ENCODE peak calls at places on chromosomes 5 and 9, in eight cellular contexts. One of them, this sample, is unnamed.

GRCh38 chr5:139796061-139796806 is 626 bp downstream of the PSD2 start:
- DNase-seq in NCI-H1105 treated with DMSO at 0.1 percent for 48 hours: peak
- DNase-seq in iPS-NIHi11: peak
- DNase-seq in activated CD4-positive, alpha-beta T cell treated with anti-CD3 and anti-CD28 coated beads for 48 hours: no peak
- DNase-seq in heart right ventricle: no peak
- DNase-seq in Kasumi-1: no peak
- DNase-seq in activated CD4-positive, CD25-positive, alpha-beta regulatory T cell: no peak
- DNase-seq in HS-5: no peak
- DNase-seq in this sample: no peak

GRCh38 chr9:131635285-131635684 is 90.0 kb downstream of the PRRT1B start:
- DNase-seq in activated CD4-positive, CD25-positive, alpha-beta regulatory T cell: peak
- DNase-seq in NCI-H1105 treated with DMSO at 0.1 percent for 48 hours: no peak
- DNase-seq in Kasumi-1: peak
- DNase-seq in HS-5: peak
- DNase-seq in heart right ventricle: peak
- DNase-seq in iPS-NIHi11: peak
- DNase-seq in activated CD4-positive, alpha-beta T cell treated with anti-CD3 and anti-CD28 coated beads for 48 hours: peak
- DNase-seq in this sample: peak

GRCh38 chr9:137194388-137194787 is 5.9 kb downstream of the SSNA1 start:
- DNase-seq in activated CD4-positive, alpha-beta T cell treated with anti-CD3 and anti-CD28 coated beads for 48 hours: no peak
- DNase-seq in heart right ventricle: peak
- DNase-seq in HS-5: no peak
- DNase-seq in activated CD4-positive, CD25-positive, alpha-beta regulatory T cell: no peak
- DNase-seq in NCI-H1105 treated with DMSO at 0.1 percent for 48 hours: no peak
- DNase-seq in Kasumi-1: no peak
- DNase-seq in iPS-NIHi11: no peak
- DNase-seq in this sample: no peak

GRCh38 chr9:121260457-121261106 is 7.4 kb upstream of the GSN start:
- DNase-seq in HS-5: no peak
- DNase-seq in activated CD4-positive, CD25-positive, alpha-beta regulatory T cell: no peak
- DNase-seq in Kasumi-1: no peak
- DNase-seq in iPS-NIHi11: no peak
- DNase-seq in heart right ventricle: no peak
- DNase-seq in activated CD4-positive, alpha-beta T cell treated with anti-CD3 and anti-CD28 coated beads for 48 hours: no peak
- DNase-seq in NCI-H1105 treated with DMSO at 0.1 percent for 48 hours: no peak
- DNase-seq in this sample: no peak

GRCh38 chr9:113956901-113957777 is 81.0 kb downstream of the ZNF618 start:
- DNase-seq in activated CD4-positive, alpha-beta T cell treated with anti-CD3 and anti-CD28 coated beads for 48 hours: no peak
- DNase-seq in HS-5: no peak
- DNase-seq in Kasumi-1: no peak
- DNase-seq in heart right ventricle: no peak
- DNase-seq in NCI-H1105 treated with DMSO at 0.1 percent for 48 hours: no peak
- DNase-seq in activated CD4-positive, CD25-positive, alpha-beta regulatory T cell: no peak
- DNase-seq in iPS-NIHi11: no peak
- DNase-seq in this sample: no peak

GRCh38 chr9:114856210-114856941 is 50.5 kb upstream of the TNFSF15 start:
- DNase-seq in HS-5: peak
- DNase-seq in heart right ventricle: no peak
- DNase-seq in activated CD4-positive, CD25-positive, alpha-beta regulatory T cell: no peak
- DNase-seq in activated CD4-positive, alpha-beta T cell treated with anti-CD3 and anti-CD28 coated beads for 48 hours: no peak
- DNase-seq in iPS-NIHi11: no peak
- DNase-seq in NCI-H1105 treated with DMSO at 0.1 percent for 48 hours: no peak
- DNase-seq in Kasumi-1: no peak
- DNase-seq in this sample: no peak

GRCh38 chr5:144318011-144318410 is 147.3 kb downstream of the KCTD16 start:
- DNase-seq in heart right ventricle: no peak
- DNase-seq in activated CD4-positive, alpha-beta T cell treated with anti-CD3 and anti-CD28 coated beads for 48 hours: no peak
- DNase-seq in iPS-NIHi11: peak
- DNase-seq in HS-5: no peak
- DNase-seq in NCI-H1105 treated with DMSO at 0.1 percent for 48 hours: no peak
- DNase-seq in activated CD4-positive, CD25-positive, alpha-beta regulatory T cell: no peak
- DNase-seq in Kasumi-1: no peak
- DNase-seq in this sample: no peak

GRCh38 chr9:84785766-84786547 is 116.4 kb downstream of the NTRK2 start:
- DNase-seq in HS-5: no peak
- DNase-seq in heart right ventricle: no peak
- DNase-seq in NCI-H1105 treated with DMSO at 0.1 percent for 48 hours: no peak
- DNase-seq in activated CD4-positive, CD25-positive, alpha-beta regulatory T cell: no peak
- DNase-seq in activated CD4-positive, alpha-beta T cell treated with anti-CD3 and anti-CD28 coated beads for 48 hours: no peak
- DNase-seq in iPS-NIHi11: peak
- DNase-seq in Kasumi-1: no peak
- DNase-seq in this sample: no peak

GRCh38 chr9:110156416-110156815 is 51.5 kb downstream of the C9orf152 start:
- DNase-seq in activated CD4-positive, alpha-beta T cell treated with anti-CD3 and anti-CD28 coated beads for 48 hours: no peak
- DNase-seq in iPS-NIHi11: no peak
- DNase-seq in activated CD4-positive, CD25-positive, alpha-beta regulatory T cell: no peak
- DNase-seq in NCI-H1105 treated with DMSO at 0.1 percent for 48 hours: no peak
- DNase-seq in Kasumi-1: no peak
- DNase-seq in HS-5: no peak
- DNase-seq in heart right ventricle: no peak
- DNase-seq in this sample: no peak

GRCh38 chr9:94847486-94847885 is 121.0 kb downstream of the AOPEP start:
- DNase-seq in heart right ventricle: no peak
- DNase-seq in activated CD4-positive, alpha-beta T cell treated with anti-CD3 and anti-CD28 coated beads for 48 hours: no peak
- DNase-seq in iPS-NIHi11: no peak
- DNase-seq in NCI-H1105 treated with DMSO at 0.1 percent for 48 hours: no peak
- DNase-seq in Kasumi-1: peak
- DNase-seq in HS-5: no peak
- DNase-seq in activated CD4-positive, CD25-positive, alpha-beta regulatory T cell: no peak
- DNase-seq in this sample: no peak

GRCh38 chr5:16456103-16456832 is 9.3 kb downstream of the ZNF622 start:
- DNase-seq in activated CD4-positive, alpha-beta T cell treated with anti-CD3 and anti-CD28 coated beads for 48 hours: peak
- DNase-seq in NCI-H1105 treated with DMSO at 0.1 percent for 48 hours: peak
- DNase-seq in iPS-NIHi11: peak
- DNase-seq in activated CD4-positive, CD25-positive, alpha-beta regulatory T cell: no peak
- DNase-seq in Kasumi-1: peak
- DNase-seq in HS-5: peak
- DNase-seq in heart right ventricle: no peak
- DNase-seq in this sample: peak

GRCh38 chr9:78292716-78293497 is 4.0 kb upstream of the PSAT1 start:
- DNase-seq in heart right ventricle: no peak
- DNase-seq in NCI-H1105 treated with DMSO at 0.1 percent for 48 hours: no peak
- DNase-seq in iPS-NIHi11: no peak
- DNase-seq in activated CD4-positive, CD25-positive, alpha-beta regulatory T cell: no peak
- DNase-seq in HS-5: no peak
- DNase-seq in activated CD4-positive, alpha-beta T cell treated with anti-CD3 and anti-CD28 coated beads for 48 hours: peak
- DNase-seq in Kasumi-1: no peak
- DNase-seq in this sample: peak

GRCh38 chr5:90982576-90982975 is 400.5 kb downstream of the ARRDC3 start:
- DNase-seq in Kasumi-1: no peak
- DNase-seq in activated CD4-positive, CD25-positive, alpha-beta regulatory T cell: no peak
- DNase-seq in HS-5: no peak
- DNase-seq in NCI-H1105 treated with DMSO at 0.1 percent for 48 hours: no peak
- DNase-seq in activated CD4-positive, alpha-beta T cell treated with anti-CD3 and anti-CD28 coated beads for 48 hours: no peak
- DNase-seq in iPS-NIHi11: no peak
- DNase-seq in heart right ventricle: no peak
- DNase-seq in this sample: no peak

GRCh38 chr5:180495292-180495691 is 1.1 kb downstream of the CNOT6 start:
- DNase-seq in activated CD4-positive, CD25-positive, alpha-beta regulatory T cell: no peak
- DNase-seq in Kasumi-1: no peak
- DNase-seq in NCI-H1105 treated with DMSO at 0.1 percent for 48 hours: no peak
- DNase-seq in iPS-NIHi11: no peak
- DNase-seq in heart right ventricle: no peak
- DNase-seq in HS-5: no peak
- DNase-seq in activated CD4-positive, alpha-beta T cell treated with anti-CD3 and anti-CD28 coated beads for 48 hours: no peak
- DNase-seq in this sample: no peak

GRCh38 chr5:15506146-15506545 is 6.2 kb downstream of the FBXL7 start:
- DNase-seq in NCI-H1105 treated with DMSO at 0.1 percent for 48 hours: no peak
- DNase-seq in Kasumi-1: no peak
- DNase-seq in activated CD4-positive, alpha-beta T cell treated with anti-CD3 and anti-CD28 coated beads for 48 hours: no peak
- DNase-seq in activated CD4-positive, CD25-positive, alpha-beta regulatory T cell: no peak
- DNase-seq in heart right ventricle: no peak
- DNase-seq in HS-5: no peak
- DNase-seq in iPS-NIHi11: no peak
- DNase-seq in this sample: no peak

GRCh38 chr5:80569961-80570786 is at the start of gene ANKRD34B:
- DNase-seq in HS-5: no peak
- DNase-seq in activated CD4-positive, alpha-beta T cell treated with anti-CD3 and anti-CD28 coated beads for 48 hours: peak
- DNase-seq in activated CD4-positive, CD25-positive, alpha-beta regulatory T cell: no peak
- DNase-seq in heart right ventricle: no peak
- DNase-seq in Kasumi-1: no peak
- DNase-seq in iPS-NIHi11: peak
- DNase-seq in NCI-H1105 treated with DMSO at 0.1 percent for 48 hours: peak
- DNase-seq in this sample: no peak

GRCh38 chr5:120405291-120405864 is 58.7 kb upstream of the PRR16 start:
- DNase-seq in HS-5: peak
- DNase-seq in activated CD4-positive, CD25-positive, alpha-beta regulatory T cell: no peak
- DNase-seq in NCI-H1105 treated with DMSO at 0.1 percent for 48 hours: no peak
- DNase-seq in heart right ventricle: no peak
- DNase-seq in activated CD4-positive, alpha-beta T cell treated with anti-CD3 and anti-CD28 coated beads for 48 hours: no peak
- DNase-seq in iPS-NIHi11: no peak
- DNase-seq in Kasumi-1: no peak
- DNase-seq in this sample: no peak

GRCh38 chr5:175195698-175196656 is 248.0 kb downstream of the DRD1 start:
- DNase-seq in heart right ventricle: no peak
- DNase-seq in NCI-H1105 treated with DMSO at 0.1 percent for 48 hours: no peak
- DNase-seq in iPS-NIHi11: peak
- DNase-seq in activated CD4-positive, CD25-positive, alpha-beta regulatory T cell: no peak
- DNase-seq in activated CD4-positive, alpha-beta T cell treated with anti-CD3 and anti-CD28 coated beads for 48 hours: no peak
- DNase-seq in HS-5: no peak
- DNase-seq in Kasumi-1: no peak
- DNase-seq in this sample: peak

GRCh38 chr9:106920701-106921283 is 57.8 kb downstream of the ZNF462 start:
- DNase-seq in NCI-H1105 treated with DMSO at 0.1 percent for 48 hours: peak
- DNase-seq in activated CD4-positive, CD25-positive, alpha-beta regulatory T cell: no peak
- DNase-seq in iPS-NIHi11: peak
- DNase-seq in HS-5: no peak
- DNase-seq in Kasumi-1: no peak
- DNase-seq in heart right ventricle: no peak
- DNase-seq in activated CD4-positive, alpha-beta T cell treated with anti-CD3 and anti-CD28 coated beads for 48 hours: no peak
- DNase-seq in this sample: peak

GRCh38 chr9:134066546-134066922 is 1.3 kb downstream of the BRD3 start:
- DNase-seq in activated CD4-positive, alpha-beta T cell treated with anti-CD3 and anti-CD28 coated beads for 48 hours: peak
- DNase-seq in NCI-H1105 treated with DMSO at 0.1 percent for 48 hours: no peak
- DNase-seq in HS-5: no peak
- DNase-seq in heart right ventricle: no peak
- DNase-seq in activated CD4-positive, CD25-positive, alpha-beta regulatory T cell: no peak
- DNase-seq in iPS-NIHi11: peak
- DNase-seq in Kasumi-1: peak
- DNase-seq in this sample: no peak

GRCh38 chr9:114051281-114051680 is 26.8 kb downstream of the AMBP start:
- DNase-seq in activated CD4-positive, alpha-beta T cell treated with anti-CD3 and anti-CD28 coated beads for 48 hours: no peak
- DNase-seq in heart right ventricle: no peak
- DNase-seq in NCI-H1105 treated with DMSO at 0.1 percent for 48 hours: no peak
- DNase-seq in Kasumi-1: no peak
- DNase-seq in HS-5: no peak
- DNase-seq in iPS-NIHi11: no peak
- DNase-seq in activated CD4-positive, CD25-positive, alpha-beta regulatory T cell: no peak
- DNase-seq in this sample: no peak

GRCh38 chr5:5492087-5492933 is 69.8 kb downstream of the ICE1 start:
- DNase-seq in activated CD4-positive, alpha-beta T cell treated with anti-CD3 and anti-CD28 coated beads for 48 hours: peak
- DNase-seq in heart right ventricle: no peak
- DNase-seq in HS-5: peak
- DNase-seq in iPS-NIHi11: peak
- DNase-seq in activated CD4-positive, CD25-positive, alpha-beta regulatory T cell: peak
- DNase-seq in NCI-H1105 treated with DMSO at 0.1 percent for 48 hours: peak
- DNase-seq in Kasumi-1: peak
- DNase-seq in this sample: peak

GRCh38 chr5:153883829-153884228 is 154.9 kb downstream of the FAM114A2 start:
- DNase-seq in heart right ventricle: no peak
- DNase-seq in activated CD4-positive, alpha-beta T cell treated with anti-CD3 and anti-CD28 coated beads for 48 hours: no peak
- DNase-seq in NCI-H1105 treated with DMSO at 0.1 percent for 48 hours: no peak
- DNase-seq in HS-5: peak
- DNase-seq in iPS-NIHi11: peak
- DNase-seq in Kasumi-1: no peak
- DNase-seq in activated CD4-positive, CD25-positive, alpha-beta regulatory T cell: no peak
- DNase-seq in this sample: no peak